ENCODE peak calls at places on chromosomes 5 and 9, in six cellular contexts. T is tibial artery, P is cardiac fibroblast, B is fibroblast of pulmonary artery, V is fibroblast of mammary gland, R is tibial nerve. O is an unnamed sample.

GRCh38 chr5:7886849-7887460 is 18.0 kb downstream of the MTRR start:
- DNase-seq in T (no peak), P (peak), B (peak), V (peak), R (no peak), O (peak)

GRCh38 chr9:95073042-95073607 is 244.4 kb downstream of the FANCC start:
- DNase-seq in T (peak), P (no peak), B (peak), V (peak), R (no peak), O (no peak)

GRCh38 chr5:114185274-114185673 is 176.6 kb upstream of the KCNN2 start:
- DNase-seq in T (no peak), P (peak), B (peak), V (peak), R (no peak), O (peak)

GRCh38 chr5:176658817-176659216 is 11.5 kb downstream of the TSPAN17 start:
- DNase-seq in T (no peak), P (peak), B (no peak), V (peak), R (no peak), O (peak)

GRCh38 chr5:67249590-67249895 is 52.9 kb upstream of the CD180 start:
- DNase-seq in T (no peak), P (peak), B (no peak), V (no peak), R (no peak), O (no peak)

GRCh38 chr9:21656776-21657637 is 145.4 kb upstream of the MTAP start:
- DNase-seq in T (no peak), P (peak), B (peak), V (peak), R (no peak), O (peak)

GRCh38 chr9:104810421-104811339 is 46.8 kb downstream of the NIPSNAP3B start:
- DNase-seq in T (no peak), P (no peak), B (peak), V (peak), R (no peak), O (peak)

GRCh38 chr5:86030753-86031152 is 587.0 kb upstream of the COX7C start:
- DNase-seq in T (no peak), P (no peak), B (no peak), V (no peak), R (no peak), O (no peak)

GRCh38 chr9:4146293-4146692 is 153.6 kb downstream of the GLIS3 start:
- DNase-seq in T (no peak), P (no peak), B (no peak), V (no peak), R (no peak), O (no peak)

GRCh38 chr5:82164957-82165698 is 113.0 kb downstream of the RPS23 start:
- DNase-seq in T (no peak), P (peak), B (peak), V (peak), R (no peak), O (peak)

GRCh38 chr9:130432362-130432761 is 12.4 kb upstream of the ASS1 start:
- DNase-seq in T (no peak), P (no peak), B (no peak), V (no peak), R (no peak), O (no peak)

GRCh38 chr5:92337772-92338234 is 954.7 kb upstream of the ARRDC3 start:
- DNase-seq in T (no peak), P (peak), B (peak), V (peak), R (no peak), O (peak)

GRCh38 chr5:56301041-56301440 is 67.9 kb upstream of the ANKRD55 start:
- DNase-seq in T (no peak), P (peak), B (peak), V (peak), R (no peak), O (no peak)

GRCh38 chr9:91341749-91342148 is 20.0 kb downstream of the AUH start:
- DNase-seq in T (no peak), P (no peak), B (no peak), V (no peak), R (no peak), O (no peak)

GRCh38 chr9:107969141-107969540 is 479.6 kb upstream of the KLF4 start:
- DNase-seq in T (no peak), P (no peak), B (no peak), V (no peak), R (no peak), O (no peak)

GRCh38 chr5:142343531-142343930 is 18.7 kb upstream of the SPRY4 start:
- DNase-seq in T (no peak), P (no peak), B (no peak), V (no peak), R (no peak), O (no peak)

GRCh38 chr9:106862946-106863740 is at the start of gene ZNF462:
- DNase-seq in T (no peak), P (peak), B (peak), V (peak), R (peak), O (peak)

GRCh38 chr5:85049020-85049419 is 664.3 kb upstream of the EDIL3 start:
- DNase-seq in T (no peak), P (peak), B (peak), V (peak), R (no peak), O (peak)

DNA sequence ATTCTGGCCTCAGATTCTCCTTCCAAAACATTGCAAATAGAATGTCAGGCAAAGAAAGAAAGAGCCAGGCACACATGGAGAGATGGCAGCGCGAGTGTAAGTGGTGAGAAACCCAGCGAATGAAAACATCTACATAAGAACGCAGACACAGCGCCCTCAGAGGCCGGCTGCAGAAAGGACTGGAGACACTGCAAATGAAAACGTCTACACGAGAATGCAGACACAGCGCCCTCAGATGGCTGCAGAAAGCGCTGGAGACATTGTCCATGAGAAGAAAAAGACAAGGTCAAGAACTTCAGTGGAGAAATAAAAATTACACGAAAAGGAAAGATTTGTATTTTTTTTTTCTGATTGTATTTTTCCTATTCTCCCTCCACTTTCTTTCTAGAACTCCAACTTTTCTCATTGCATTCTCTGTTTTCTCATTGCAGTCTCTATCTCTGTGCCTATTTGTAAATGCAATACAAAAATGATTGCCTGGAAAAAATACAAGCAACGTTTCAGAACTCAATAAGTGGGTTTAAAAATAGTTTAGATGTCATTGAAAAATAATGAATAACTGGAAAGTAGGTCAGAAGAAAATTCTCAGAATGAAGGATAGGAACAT is 117.9 kb upstream of the LPCAT1 start:
- DNase-seq in T (peak), P (peak), B (peak), V (peak), R (peak), O (peak)
- TF ChIP-seq CTCF in T (peak), P (peak), B (peak), V (peak), R (peak), O (peak)

GRCh38 chr5:158991391-158991790 is 108.3 kb downstream of the EBF1 start:
- DNase-seq in T (no peak), P (peak), B (peak), V (peak), R (no peak), O (peak)
- H3K4me3 ChIP-seq in T (no peak), P (no peak), B (no peak), V (no peak), R (no peak), O (no peak)

GRCh38 chr9:33124046-33124445 is 43.1 kb downstream of the B4GALT1 start:
- DNase-seq in T (no peak), P (no peak), B (no peak), V (no peak), R (no peak), O (no peak)

GRCh38 chr9:33125871-33126822 is 41.0 kb downstream of the B4GALT1 start:
- DNase-seq in T (no peak), P (no peak), B (peak), V (peak), R (no peak), O (no peak)

GRCh38 chr9:33123632-33124031 is 43.5 kb downstream of the B4GALT1 start:
- DNase-seq in T (no peak), P (no peak), B (no peak), V (no peak), R (no peak), O (no peak)

GRCh38 chr9:33125441-33125840 is 41.7 kb downstream of the B4GALT1 start:
- DNase-seq in T (no peak), P (no peak), B (no peak), V (no peak), R (no peak), O (no peak)

GRCh38 chr9:33124716-33125378 is 42.3 kb downstream of the B4GALT1 start:
- DNase-seq in T (no peak), P (no peak), B (no peak), V (peak), R (no peak), O (no peak)
- TF ChIP-seq CTCF in T (no peak), P (no peak), B (no peak), V (no peak), R (no peak), O (peak)

DNA sequence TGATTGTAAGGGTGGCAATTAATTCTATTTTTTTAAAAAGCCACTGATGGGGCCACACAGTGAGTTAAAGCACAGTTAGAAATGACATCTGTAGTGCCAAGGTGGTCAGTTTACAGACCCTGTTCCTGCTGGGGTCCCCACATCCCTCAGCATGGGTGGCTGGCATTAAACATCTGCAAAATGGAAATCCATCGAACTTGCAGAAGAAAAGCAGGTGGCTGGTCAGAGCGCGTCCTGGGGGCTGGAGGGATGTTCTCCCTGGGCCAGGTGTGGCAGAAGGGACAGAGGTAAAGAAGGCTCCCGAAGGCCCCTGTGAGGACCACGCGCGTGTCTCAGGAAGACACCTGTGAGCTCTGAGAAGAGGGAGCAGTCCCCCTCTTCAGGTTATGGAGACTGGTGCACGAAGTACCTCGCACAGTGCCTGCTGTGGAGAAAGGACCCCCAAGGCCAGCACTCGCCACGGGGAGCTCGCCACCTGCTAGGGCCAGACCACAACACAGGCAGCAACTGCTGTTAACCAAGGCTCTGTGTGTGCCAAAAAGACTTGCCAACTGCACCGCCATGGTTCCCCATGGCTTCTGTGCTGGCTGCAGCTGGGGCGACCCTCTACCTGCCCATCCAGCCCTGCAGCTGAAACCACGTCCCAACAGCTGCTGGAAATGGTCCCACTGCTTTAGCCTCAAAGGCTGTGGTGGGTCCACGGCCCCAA is 65.2 kb downstream of the RASGEF1C start:
- DNase-seq in T (no peak), P (no peak), B (no peak), V (no peak), R (no peak), O (no peak)
- H3K4me3 ChIP-seq in T (no peak), P (no peak), B (no peak), V (no peak), R (no peak), O (no peak)

DNA sequence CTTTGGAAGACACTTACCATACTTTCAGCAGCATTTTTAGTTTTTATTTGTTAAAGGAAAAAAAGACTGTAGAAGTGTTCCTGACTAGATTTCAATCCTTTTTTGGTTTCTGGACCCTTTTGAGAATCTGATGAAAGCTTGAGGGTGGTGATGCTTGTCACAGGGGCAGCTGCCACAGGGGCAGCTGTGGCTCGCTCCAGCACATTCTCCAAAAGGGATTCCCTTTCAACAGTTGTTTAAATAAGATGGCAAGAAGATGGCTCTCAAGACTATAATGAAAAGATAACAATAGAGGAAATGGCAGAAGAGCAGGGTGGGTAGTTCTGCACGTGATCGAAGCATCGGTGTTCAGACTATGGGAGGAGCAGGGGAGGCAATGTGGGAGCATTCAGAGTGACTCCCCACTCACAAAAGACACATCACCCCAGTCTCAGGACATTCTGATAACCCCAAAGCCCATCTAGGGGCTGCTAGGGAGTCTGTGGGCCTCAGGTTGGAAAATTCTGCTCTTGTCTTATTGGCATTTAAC is 46.5 kb upstream of the TNFAIP8 start:
- DNase-seq in T (no peak), P (no peak), B (no peak), V (no peak), R (no peak), O (no peak)
- TF ChIP-seq CTCF in T (no peak), P (no peak), B (no peak), V (no peak), R (no peak), O (no peak)

GRCh38 chr5:126403871-126404270 is 19.3 kb upstream of the GRAMD2B start:
- DNase-seq in T (no peak), P (peak), B (peak), V (peak), R (no peak), O (peak)
- H3K4me3 ChIP-seq in T (no peak), P (no peak), B (no peak), V (no peak), R (no peak), O (no peak)